ENCODE peak calls at places on chromosomes 2 and 18, in seven cellular contexts. One of them, this sample, is unnamed.

GRCh38 chr2:231604101-231604684 is 11.5 kb downstream of the TEX44 start:
- DNase-seq in progenitor cell of endocrine pancreas: peak
- DNase-seq in HFF-Myc: no peak
- DNase-seq in AG04450: no peak
- DNase-seq in adrenal gland: peak
- DNase-seq in cardiac muscle cell: no peak
- DNase-seq in cardiac fibroblast: no peak
- DNase-seq in this sample: no peak

GRCh38 chr2:101578671-101579070 is 103.8 kb upstream of the RFX8 start:
- DNase-seq in progenitor cell of endocrine pancreas: no peak
- DNase-seq in HFF-Myc: no peak
- DNase-seq in AG04450: no peak
- DNase-seq in adrenal gland: no peak
- DNase-seq in cardiac muscle cell: no peak
- DNase-seq in cardiac fibroblast: no peak
- DNase-seq in this sample: no peak

GRCh38 chr2:119179951-119180350 is 21.4 kb upstream of the C1QL2 start:
- DNase-seq in progenitor cell of endocrine pancreas: no peak
- DNase-seq in HFF-Myc: no peak
- DNase-seq in AG04450: no peak
- DNase-seq in adrenal gland: no peak
- DNase-seq in cardiac muscle cell: no peak
- DNase-seq in cardiac fibroblast: no peak
- DNase-seq in this sample: no peak

GRCh38 chr2:241029599-241030332 is 31.3 kb downstream of the SNED1 start:
- DNase-seq in progenitor cell of endocrine pancreas: no peak
- DNase-seq in HFF-Myc: no peak
- DNase-seq in AG04450: no peak
- DNase-seq in adrenal gland: no peak
- DNase-seq in cardiac muscle cell: no peak
- DNase-seq in cardiac fibroblast: no peak
- DNase-seq in this sample: no peak

GRCh38 chr2:70716951-70717350 is 51.0 kb downstream of the ADD2 start:
- DNase-seq in progenitor cell of endocrine pancreas: no peak
- DNase-seq in HFF-Myc: no peak
- DNase-seq in AG04450: no peak
- DNase-seq in adrenal gland: no peak
- DNase-seq in cardiac muscle cell: no peak
- DNase-seq in cardiac fibroblast: no peak
- DNase-seq in this sample: no peak

GRCh38 chr18:70373062-70373519 is 84.2 kb downstream of the SOCS6 start:
- DNase-seq in progenitor cell of endocrine pancreas: no peak
- DNase-seq in HFF-Myc: peak
- DNase-seq in AG04450: peak
- DNase-seq in adrenal gland: peak
- DNase-seq in cardiac muscle cell: no peak
- DNase-seq in cardiac fibroblast: peak
- DNase-seq in this sample: no peak

GRCh38 chr2:40027968-40028367 is 248.9 kb upstream of the THUMPD2 start:
- DNase-seq in progenitor cell of endocrine pancreas: no peak
- DNase-seq in HFF-Myc: no peak
- DNase-seq in AG04450: no peak
- DNase-seq in adrenal gland: no peak
- DNase-seq in cardiac muscle cell: no peak
- DNase-seq in cardiac fibroblast: no peak
- DNase-seq in this sample: no peak

GRCh38 chr2:1605659-1606400 is 138.5 kb downstream of the PXDN start:
- DNase-seq in progenitor cell of endocrine pancreas: no peak
- DNase-seq in HFF-Myc: no peak
- DNase-seq in AG04450: no peak
- DNase-seq in adrenal gland: no peak
- DNase-seq in cardiac muscle cell: no peak
- DNase-seq in cardiac fibroblast: peak
- DNase-seq in this sample: peak

GRCh38 chr2:42813773-42814172 is 21.4 kb upstream of the HAAO start:
- DNase-seq in progenitor cell of endocrine pancreas: no peak
- DNase-seq in HFF-Myc: no peak
- DNase-seq in AG04450: no peak
- DNase-seq in adrenal gland: no peak
- DNase-seq in cardiac muscle cell: no peak
- DNase-seq in cardiac fibroblast: no peak
- DNase-seq in this sample: no peak

GRCh38 chr2:179883407-179883806 is 22.0 kb upstream of the ZNF385B start:
- DNase-seq in progenitor cell of endocrine pancreas: no peak
- DNase-seq in HFF-Myc: no peak
- DNase-seq in AG04450: no peak
- DNase-seq in adrenal gland: no peak
- DNase-seq in cardiac muscle cell: no peak
- DNase-seq in cardiac fibroblast: no peak
- DNase-seq in this sample: no peak

GRCh38 chr2:178193823-178194599 is at the start of gene OSBPL6:
- DNase-seq in progenitor cell of endocrine pancreas: peak
- DNase-seq in HFF-Myc: no peak
- DNase-seq in AG04450: no peak
- DNase-seq in adrenal gland: peak
- DNase-seq in cardiac muscle cell: peak
- DNase-seq in cardiac fibroblast: peak
- DNase-seq in this sample: no peak

GRCh38 chr18:68449292-68449691 is 265.6 kb downstream of the TMX3 start:
- DNase-seq in progenitor cell of endocrine pancreas: no peak
- DNase-seq in HFF-Myc: peak
- DNase-seq in AG04450: peak
- DNase-seq in adrenal gland: no peak
- DNase-seq in cardiac muscle cell: no peak
- DNase-seq in cardiac fibroblast: peak
- DNase-seq in this sample: no peak

GRCh38 chr18:57916684-57917083 is 113.6 kb upstream of the ATP8B1 start:
- DNase-seq in progenitor cell of endocrine pancreas: no peak
- DNase-seq in HFF-Myc: no peak
- DNase-seq in AG04450: no peak
- DNase-seq in adrenal gland: no peak
- DNase-seq in cardiac muscle cell: no peak
- DNase-seq in cardiac fibroblast: no peak
- DNase-seq in this sample: no peak

GRCh38 chr2:170098626-170099312 is 79.2 kb upstream of the MYO3B start:
- DNase-seq in progenitor cell of endocrine pancreas: no peak
- DNase-seq in HFF-Myc: no peak
- DNase-seq in AG04450: peak
- DNase-seq in adrenal gland: no peak
- DNase-seq in cardiac muscle cell: no peak
- DNase-seq in cardiac fibroblast: no peak
- DNase-seq in this sample: no peak

GRCh38 chr2:124272442-124272841 is 247.4 kb downstream of the CNTNAP5 start:
- DNase-seq in progenitor cell of endocrine pancreas: no peak
- DNase-seq in HFF-Myc: no peak
- DNase-seq in AG04450: no peak
- DNase-seq in adrenal gland: no peak
- DNase-seq in cardiac muscle cell: no peak
- DNase-seq in cardiac fibroblast: no peak
- DNase-seq in this sample: no peak

GRCh38 chr18:62713651-62714247 is 1.6 kb upstream of the PHLPP1 start:
- DNase-seq in progenitor cell of endocrine pancreas: no peak
- DNase-seq in HFF-Myc: no peak
- DNase-seq in AG04450: no peak
- DNase-seq in adrenal gland: peak
- DNase-seq in cardiac muscle cell: no peak
- DNase-seq in cardiac fibroblast: no peak
- DNase-seq in this sample: no peak

GRCh38 chr2:194443926-194444325 is 1213.1 kb upstream of the SLC39A10 start:
- DNase-seq in progenitor cell of endocrine pancreas: no peak
- DNase-seq in HFF-Myc: no peak
- DNase-seq in AG04450: no peak
- DNase-seq in adrenal gland: no peak
- DNase-seq in cardiac muscle cell: no peak
- DNase-seq in cardiac fibroblast: no peak
- DNase-seq in this sample: no peak

DNA sequence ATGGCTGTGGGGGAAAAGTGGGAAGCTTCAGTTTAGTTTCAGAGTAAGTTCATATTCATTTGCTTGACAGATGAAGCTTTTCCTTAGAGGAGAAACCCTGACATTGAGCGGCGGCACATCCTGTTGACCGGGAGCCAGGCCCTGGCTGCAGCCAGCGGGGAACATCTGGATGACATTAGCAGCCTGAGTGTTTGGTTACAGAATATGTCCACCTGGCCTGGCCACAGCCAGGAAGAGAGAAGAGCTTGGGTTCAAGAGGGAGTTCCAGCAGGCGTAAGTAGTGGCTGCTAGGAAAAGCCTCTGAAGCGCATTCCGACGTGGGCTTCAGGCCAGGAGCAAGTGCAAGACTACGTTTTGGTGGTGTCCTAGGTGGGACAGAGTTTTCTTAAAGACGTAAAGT is 144.9 kb upstream of the MYCN start:
- DNase-seq in progenitor cell of endocrine pancreas: no peak
- DNase-seq in HFF-Myc: peak
- DNase-seq in AG04450: no peak
- DNase-seq in adrenal gland: no peak
- DNase-seq in cardiac muscle cell: no peak
- DNase-seq in cardiac fibroblast: peak
- DNase-seq in this sample: no peak
- TF ChIP-seq CTCF in progenitor cell of endocrine pancreas: no peak
- TF ChIP-seq CTCF in HFF-Myc: no peak
- TF ChIP-seq CTCF in AG04450: no peak
- TF ChIP-seq CTCF in adrenal gland: no peak
- TF ChIP-seq CTCF in cardiac muscle cell: no peak
- TF ChIP-seq CTCF in cardiac fibroblast: no peak
- TF ChIP-seq CTCF in this sample: no peak

GRCh38 chr2:7724336-7724735 is 807.1 kb downstream of the RNF144A start:
- DNase-seq in progenitor cell of endocrine pancreas: no peak
- DNase-seq in HFF-Myc: no peak
- DNase-seq in AG04450: no peak
- DNase-seq in adrenal gland: no peak
- DNase-seq in cardiac muscle cell: no peak
- DNase-seq in cardiac fibroblast: no peak
- DNase-seq in this sample: no peak

GRCh38 chr2:7726989-7727388 is 809.8 kb downstream of the RNF144A start:
- DNase-seq in progenitor cell of endocrine pancreas: no peak
- DNase-seq in HFF-Myc: no peak
- DNase-seq in AG04450: no peak
- DNase-seq in adrenal gland: no peak
- DNase-seq in cardiac muscle cell: no peak
- DNase-seq in cardiac fibroblast: no peak
- DNase-seq in this sample: no peak

GRCh38 chr2:7722212-7722910 is 805.1 kb downstream of the RNF144A start:
- DNase-seq in progenitor cell of endocrine pancreas: no peak
- DNase-seq in HFF-Myc: no peak
- DNase-seq in AG04450: no peak
- DNase-seq in adrenal gland: no peak
- DNase-seq in cardiac muscle cell: no peak
- DNase-seq in cardiac fibroblast: no peak
- DNase-seq in this sample: no peak

GRCh38 chr2:7725850-7726242 is 808.6 kb downstream of the RNF144A start:
- DNase-seq in progenitor cell of endocrine pancreas: no peak
- DNase-seq in HFF-Myc: no peak
- DNase-seq in AG04450: no peak
- DNase-seq in adrenal gland: no peak
- DNase-seq in cardiac muscle cell: no peak
- DNase-seq in cardiac fibroblast: no peak
- DNase-seq in this sample: no peak

DNA sequence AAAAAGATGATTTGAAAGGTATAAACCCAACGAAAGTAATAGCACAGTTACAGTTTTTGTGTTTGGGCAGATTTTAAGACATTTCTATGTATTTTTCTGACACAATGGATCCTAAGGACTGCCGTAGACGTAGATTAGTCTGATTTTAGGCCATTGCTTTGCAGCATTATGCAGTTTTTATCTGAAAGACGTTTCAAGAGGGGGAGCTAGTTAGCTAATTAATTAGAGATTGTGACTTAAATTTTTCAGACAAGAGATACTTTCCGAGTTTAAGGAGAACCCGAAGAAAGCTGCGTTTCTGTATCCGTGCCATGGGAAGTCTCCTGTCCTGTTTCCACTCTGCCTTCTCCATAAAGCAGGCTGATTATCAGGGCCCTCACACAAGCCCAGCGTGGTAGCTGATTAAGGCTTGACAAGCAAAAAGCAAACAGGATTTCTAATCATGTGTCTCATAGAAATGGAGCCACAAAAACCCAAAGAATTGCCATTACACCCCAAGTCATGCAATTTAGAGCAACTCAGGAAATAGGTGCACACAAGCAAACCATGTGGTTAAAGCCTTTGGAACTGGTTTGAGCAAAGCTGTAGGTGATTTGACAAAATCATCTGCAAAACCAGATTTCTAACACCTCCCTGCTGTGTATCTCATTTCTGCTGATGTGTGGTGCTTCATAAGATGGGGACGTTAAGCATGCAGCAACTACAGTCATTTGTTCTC is 808.1 kb downstream of the RNF144A start:
- DNase-seq in progenitor cell of endocrine pancreas: no peak
- DNase-seq in HFF-Myc: no peak
- DNase-seq in AG04450: no peak
- DNase-seq in adrenal gland: no peak
- DNase-seq in cardiac muscle cell: peak
- DNase-seq in cardiac fibroblast: peak
- DNase-seq in this sample: no peak
- TF ChIP-seq CTCF in progenitor cell of endocrine pancreas: no peak
- TF ChIP-seq CTCF in HFF-Myc: no peak
- TF ChIP-seq CTCF in AG04450: no peak
- TF ChIP-seq CTCF in adrenal gland: peak
- TF ChIP-seq CTCF in cardiac muscle cell: no peak
- TF ChIP-seq CTCF in cardiac fibroblast: no peak
- TF ChIP-seq CTCF in this sample: no peak

GRCh38 chr2:154507186-154507585 is 191.3 kb upstream of the KCNJ3 start:
- DNase-seq in progenitor cell of endocrine pancreas: no peak
- DNase-seq in HFF-Myc: no peak
- DNase-seq in AG04450: no peak
- DNase-seq in adrenal gland: no peak
- DNase-seq in cardiac muscle cell: no peak
- DNase-seq in cardiac fibroblast: no peak
- DNase-seq in this sample: no peak
- TF ChIP-seq CTCF in progenitor cell of endocrine pancreas: peak
- TF ChIP-seq CTCF in HFF-Myc: no peak
- TF ChIP-seq CTCF in AG04450: no peak
- TF ChIP-seq CTCF in adrenal gland: no peak
- TF ChIP-seq CTCF in cardiac muscle cell: no peak
- TF ChIP-seq CTCF in cardiac fibroblast: no peak
- TF ChIP-seq CTCF in this sample: no peak

DNA sequence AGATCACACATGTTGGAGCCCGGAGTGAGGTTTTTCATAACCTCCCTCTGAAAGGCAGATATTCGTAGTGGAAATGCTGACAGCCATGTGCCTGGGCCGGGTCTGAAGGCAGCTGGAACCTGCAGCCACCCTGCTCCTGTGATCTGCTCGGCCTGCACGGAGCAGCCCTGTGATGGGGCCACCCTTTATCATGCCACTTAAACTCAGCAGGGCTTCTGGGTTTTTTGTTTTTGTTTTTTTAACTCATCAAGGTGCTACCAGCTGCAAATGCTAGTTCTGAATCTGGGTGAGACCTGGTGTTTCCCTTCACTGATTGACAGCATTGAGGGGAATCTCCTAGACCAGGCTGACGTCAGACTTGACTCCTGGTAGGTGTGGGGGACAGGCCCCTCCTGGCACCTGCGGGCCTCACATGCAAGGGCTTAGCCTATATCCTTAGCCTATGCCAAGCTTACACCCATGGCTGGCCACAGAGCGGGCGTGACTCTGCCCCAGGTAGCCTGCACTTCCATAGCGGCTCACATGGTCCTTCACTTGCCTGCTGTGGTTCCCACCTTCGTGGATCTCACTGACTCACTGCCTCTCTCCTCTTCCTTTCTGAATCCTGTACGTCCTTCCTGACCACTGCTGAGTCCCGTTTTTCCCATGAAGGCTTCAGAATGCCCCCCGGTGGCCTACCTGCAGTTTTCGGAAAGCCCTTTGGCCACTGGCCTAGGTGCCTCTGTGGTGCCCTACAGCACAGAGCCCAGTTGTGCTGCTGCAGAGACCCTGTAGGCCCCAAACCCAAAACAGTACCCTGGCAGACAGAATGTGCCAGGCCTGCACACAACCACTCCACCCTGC is 217.2 kb downstream of the SEPTIN10 start:
- DNase-seq in progenitor cell of endocrine pancreas: no peak
- DNase-seq in HFF-Myc: no peak
- DNase-seq in AG04450: no peak
- DNase-seq in adrenal gland: no peak
- DNase-seq in cardiac muscle cell: no peak
- DNase-seq in cardiac fibroblast: peak
- DNase-seq in this sample: no peak
- TF ChIP-seq CTCF in progenitor cell of endocrine pancreas: no peak
- TF ChIP-seq CTCF in HFF-Myc: peak
- TF ChIP-seq CTCF in AG04450: peak
- TF ChIP-seq CTCF in adrenal gland: no peak
- TF ChIP-seq CTCF in cardiac muscle cell: peak
- TF ChIP-seq CTCF in cardiac fibroblast: no peak
- TF ChIP-seq CTCF in this sample: no peak

This sample was measured in CD14-positive monocyte.